ENCODE peak calls at places on chromosomes 12 and 14, in seven cellular contexts. T is ovary; J is GM23338; A is kidney epithelial cell; X is choroid plexus epithelial cell; F is CD8-positive, alpha-beta T cell; I is cardiac muscle cell. O is an unnamed sample.

GRCh38 chr14:94936411-94936892 is 166.5 kb upstream of the GSC start:
- DNase-seq in T (peak), J (peak), A (no peak), X (peak), F (no peak), I (peak), O (peak)

GRCh38 chr12:57606821-57607220 is 2.2 kb downstream of the DTX3 start:
- DNase-seq in T (no peak), J (no peak), A (no peak), X (no peak), F (no peak), I (no peak), O (no peak)

GRCh38 chr14:90781344-90781761 is 34.9 kb downstream of the TTC7B start:
- DNase-seq in T (no peak), J (no peak), A (peak), X (peak), F (no peak), I (peak), O (peak)

GRCh38 chr12:120534703-120535655 is 823 bp downstream of the RNF10 start:
- DNase-seq in T (peak), J (peak), A (peak), X (peak), F (peak), I (peak), O (peak)

GRCh38 chr12:51874013-51874412 is 13.9 kb upstream of the ANKRD33 start:
- DNase-seq in T (no peak), J (no peak), A (no peak), X (no peak), F (no peak), I (no peak), O (no peak)

GRCh38 chr12:132771126-132771838 is 9.7 kb upstream of the ANKLE2 start:
- DNase-seq in T (no peak), J (no peak), A (no peak), X (peak), F (peak), I (no peak), O (peak)

GRCh38 chr12:27431185-27431584 is 15.4 kb upstream of the SMCO2 start:
- DNase-seq in T (no peak), J (no peak), A (no peak), X (peak), F (no peak), I (no peak), O (no peak)

GRCh38 chr14:101888182-101888581 is 76.2 kb upstream of the DYNC1H1 start:
- DNase-seq in T (no peak), J (no peak), A (no peak), X (no peak), F (no peak), I (no peak), O (no peak)

GRCh38 chr14:86203843-86204242 is 673.9 kb downstream of the FLRT2 start:
- DNase-seq in T (no peak), J (no peak), A (no peak), X (no peak), F (no peak), I (no peak), O (no peak)

GRCh38 chr12:24039113-24039525 is 89.6 kb upstream of the SOX5 start:
- DNase-seq in T (no peak), J (no peak), A (peak), X (peak), F (no peak), I (peak), O (peak)

GRCh38 chr14:64541971-64542838 is 1.7 kb downstream of the HSPA2 start:
- DNase-seq in T (peak), J (peak), A (no peak), X (no peak), F (no peak), I (no peak), O (no peak)

GRCh38 chr12:7134371-7135166 is 4.4 kb downstream of the CLSTN3 start:
- DNase-seq in T (no peak), J (no peak), A (no peak), X (no peak), F (no peak), I (no peak), O (no peak)

GRCh38 chr12:81224626-81225025 is 146.7 kb downstream of the ACSS3 start:
- DNase-seq in T (no peak), J (no peak), A (no peak), X (no peak), F (no peak), I (no peak), O (peak)

GRCh38 chr12:97112161-97112560 is 205.1 kb downstream of the NEDD1 start:
- DNase-seq in T (no peak), J (no peak), A (peak), X (no peak), F (no peak), I (no peak), O (no peak)

GRCh38 chr14:63438065-63438757 is 105.0 kb downstream of the PPP2R5E start:
- DNase-seq in T (peak), J (peak), A (peak), X (peak), F (no peak), I (peak), O (peak)

GRCh38 chr14:61555056-61555838 is 140.1 kb upstream of the HIF1A start:
- DNase-seq in T (no peak), J (no peak), A (no peak), X (peak), F (no peak), I (peak), O (peak)

GRCh38 chr12:6383572-6384498 is at the start of gene LTBR:
- DNase-seq in T (peak), J (peak), A (peak), X (peak), F (no peak), I (peak), O (peak)

GRCh38 chr14:29743566-29743965 is 184.1 kb downstream of the PRKD1 start:
- DNase-seq in T (no peak), J (no peak), A (no peak), X (no peak), F (no peak), I (no peak), O (no peak)

GRCh38 chr12:88036368-88036965 is 7.3 kb upstream of the C12orf50 start:
- DNase-seq in T (no peak), J (no peak), A (no peak), X (peak), F (no peak), I (peak), O (peak)

GRCh38 chr12:119177056-119177325 is 1.7 kb upstream of the HSPB8 start:
- DNase-seq in T (no peak), J (no peak), A (no peak), X (no peak), F (no peak), I (no peak), O (no peak)
- H3K4me3 ChIP-seq in T (no peak), J (no peak), A (no peak), X (no peak), F (no peak), I (no peak), O (no peak)

GRCh38 chr12:46660719-46661118 is 165.1 kb downstream of the SLC38A4 start:
- DNase-seq in T (no peak), J (no peak), A (no peak), X (peak), F (no peak), I (peak), O (peak)
- TF ChIP-seq CTCF in T (no peak), J (no peak), A (no peak), X (no peak), F (no peak), I (no peak), O (no peak)

DNA sequence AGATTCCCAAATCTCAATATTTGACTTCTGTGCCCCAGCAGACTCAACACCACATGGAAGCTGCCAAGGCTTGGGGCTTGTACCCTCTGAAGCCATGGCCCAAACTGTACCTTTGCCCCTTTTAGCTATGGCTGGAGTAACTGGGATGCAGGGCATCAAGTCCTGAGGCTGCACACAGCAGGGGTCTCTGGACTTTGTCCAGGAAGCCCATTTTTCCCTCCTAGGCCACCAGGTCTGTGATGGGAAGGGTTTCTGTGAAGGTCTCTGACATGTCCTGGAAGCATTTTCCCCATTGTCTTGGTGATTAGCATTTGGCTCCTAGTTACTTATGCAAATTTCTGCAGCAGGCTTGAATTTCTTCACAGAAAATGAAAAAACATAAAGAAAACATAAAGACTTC is 762.3 kb downstream of the GALC start:
- DNase-seq in T (no peak), J (no peak), A (no peak), X (no peak), F (no peak), I (no peak), O (no peak)
- H3K4me3 ChIP-seq in T (no peak), J (no peak), A (no peak), X (no peak), F (no peak), I (no peak), O (no peak)

DNA sequence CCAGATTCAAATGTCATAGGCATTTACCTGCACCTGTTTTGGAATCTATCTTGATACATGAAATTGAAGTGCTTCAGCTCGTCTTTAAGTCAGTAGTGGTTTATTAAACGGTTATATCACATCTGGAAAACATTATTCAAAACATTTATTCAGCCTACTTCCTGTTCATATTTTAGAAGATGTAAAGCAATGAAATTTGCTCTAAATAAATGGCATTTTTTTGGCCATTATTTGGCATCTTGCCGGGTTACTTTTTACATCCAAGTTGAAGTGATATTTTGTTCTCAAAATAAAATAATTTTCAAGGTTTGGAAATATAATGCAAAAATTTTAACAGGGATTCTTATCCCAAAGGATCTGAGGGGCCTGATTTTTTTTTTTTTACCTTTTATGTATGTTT is 103.2 kb downstream of the EML1 start:
- DNase-seq in T (no peak), J (no peak), A (no peak), X (no peak), F (no peak), I (no peak), O (no peak)
- TF ChIP-seq CTCF in T (no peak), J (no peak), A (no peak), X (no peak), F (no peak), I (no peak), O (no peak)

DNA sequence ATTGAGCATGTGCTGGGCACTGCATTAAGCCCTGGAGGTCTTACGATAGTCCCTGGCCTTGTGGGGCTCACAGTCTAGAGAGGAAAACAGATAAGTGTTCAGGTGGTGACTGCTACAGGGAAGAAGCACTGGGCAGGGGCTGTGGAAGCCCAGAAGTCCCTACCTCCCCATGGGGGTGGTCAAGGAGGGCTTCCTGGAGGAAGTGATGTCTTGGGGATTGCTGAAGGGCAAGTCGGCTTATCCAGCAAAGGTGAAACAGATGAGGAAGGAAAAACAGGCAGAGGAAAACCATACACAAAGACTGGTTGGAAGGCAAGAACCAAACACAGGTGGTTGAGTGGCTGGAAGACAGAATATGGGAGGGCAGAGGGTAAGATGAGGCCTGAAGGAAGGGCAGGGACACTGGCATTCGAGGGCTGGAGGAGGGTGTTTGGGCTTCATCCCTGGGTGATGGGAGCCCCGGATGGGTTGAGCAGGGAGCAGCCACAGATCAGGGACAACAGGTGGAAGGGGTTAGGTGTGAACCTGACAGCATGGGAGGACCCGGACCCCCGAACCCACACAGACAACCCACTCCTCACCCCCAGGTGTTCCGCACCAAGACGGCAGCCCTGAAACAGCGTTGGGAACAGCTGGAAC is 2.8 kb downstream of the CFAP73 start:
- DNase-seq in T (no peak), J (no peak), A (no peak), X (no peak), F (no peak), I (no peak), O (no peak)
- H3K4me3 ChIP-seq in T (no peak), J (peak), A (no peak), X (no peak), F (peak), I (peak), O (no peak)